ENCODE peak calls at places on chromosomes 12 and 14, in ten cellular contexts. J is NCI-H1092 treated with DMSO at 0.1 percent for 48 hours; B is lower leg skin; G is GM18507; K is stimulated activated CD4-positive, alpha-beta T cell treated with anti-CD3 and anti-CD28 coated beads, Interleukin-1b, Interleukin-23, amount 100 ng/mL, for 24 hours; Q is left lung; S is omental fat pad; I is foreskin fibroblast; Z is neuronal stem cell; F is non-pigmented ciliary epithelial cell. P is an unnamed sample.
A peak's percentile ranks its signal among the peaks of the same experiment; 100 is the strongest.

GRCh38 chr12:70154087-70154486 is 89.1 kb upstream of the CNOT2 start:
- DNase-seq in F (no peak), Q (no peak), G (no peak), Z (no peak), B (no peak), S (no peak), I (peak; percentile 39), J (no peak), K (no peak), P (no peak)

GRCh38 chr12:124490584-124491305 is 76.7 kb downstream of the NCOR2 start:
- DNase-seq in I (no peak), G (no peak), K (no peak), F (no peak), J (no peak), S (no peak), B (no peak), Q (no peak), Z (no peak), P (no peak)

GRCh38 chr12:121124402-121125109 is 8.1 kb upstream of the P2RX7 start:
- DNase-seq in Q (no peak), F (peak; percentile 83), Z (no peak), S (no peak), K (no peak), G (no peak), B (no peak), J (no peak), I (peak; percentile 59), P (peak; percentile 75)

GRCh38 chr12:104720346-104721064 is 237.6 kb downstream of the SLC41A2 start:
- DNase-seq in G (no peak), Z (no peak), K (peak; percentile 21), B (no peak), S (no peak), F (no peak), I (no peak), J (no peak), Q (no peak), P (no peak)

GRCh38 chr14:99347561-99347960 is 75.6 kb upstream of the BCL11B start:
- DNase-seq in Q (no peak), K (no peak), S (no peak), I (no peak), B (no peak), J (no peak), Z (no peak), G (no peak), F (no peak), P (no peak)

GRCh38 chr12:76863005-76863670 is 15.7 kb downstream of the CSRP2 start:
- DNase-seq in G (no peak), Q (no peak), K (no peak), I (peak; percentile 84), F (no peak), J (no peak), B (no peak), S (no peak), Z (no peak), P (peak; percentile 79)

GRCh38 chr12:65518771-65519170 is 240.3 kb downstream of the MSRB3 start:
- DNase-seq in B (no peak), F (no peak), K (no peak), S (no peak), Z (peak; percentile 8), I (no peak), Q (no peak), G (no peak), J (no peak), P (no peak)

GRCh38 chr12:132866251-132866828 is 21.1 kb downstream of the CHFR start:
- DNase-seq in S (no peak), Z (no peak), Q (no peak), F (peak; percentile 32), G (no peak), J (no peak), I (peak; percentile 41), K (no peak), B (no peak), P (peak; percentile 66)

GRCh38 chr12:122837306-122838265 is 2.3 kb downstream of the HIP1R start:
- DNase-seq in F (no peak), J (no peak), Z (no peak), G (no peak), I (no peak), S (no peak), Q (no peak), K (no peak), B (no peak), P (peak; percentile 83)

GRCh38 chr14:96844857-96845570 is 47.8 kb downstream of the VRK1 start:
- DNase-seq in I (no peak), K (no peak), B (no peak), F (no peak), J (no peak), S (no peak), Q (no peak), Z (no peak), G (no peak), P (no peak)

GRCh38 chr12:53252349-53252916 is 15.7 kb upstream of the ESPL1 start:
- DNase-seq in Z (no peak), Q (peak; percentile 60), G (no peak), B (peak; percentile 90), I (no peak), J (no peak), S (no peak), K (no peak), F (no peak), P (peak; percentile 90)

GRCh38 chr14:34029921-34030334 is 79.1 kb upstream of the EGLN3 start:
- DNase-seq in G (no peak), Q (no peak), F (no peak), K (no peak), S (no peak), Z (no peak), I (peak; percentile 6), B (peak; percentile 90), J (no peak), P (no peak)

GRCh38 chr12:101855364-101855884 is 22.0 kb upstream of the DRAM1 start:
- DNase-seq in F (no peak), S (no peak), G (no peak), Z (no peak), Q (no peak), K (no peak), B (no peak), I (no peak), J (no peak), P (no peak)

GRCh38 chr14:51733147-51733546 is 81.4 kb downstream of the FRMD6 start:
- DNase-seq in Z (no peak), S (no peak), I (no peak), J (no peak), F (no peak), Q (no peak), G (no peak), K (no peak), B (no peak), P (no peak)

GRCh38 chr12:109761631-109761950 is 48.0 kb downstream of the FAM222A start:
- DNase-seq in I (no peak), Z (no peak), B (peak; percentile 74), Q (no peak), G (no peak), J (no peak), K (no peak), S (no peak), F (no peak), P (no peak)

GRCh38 chr12:51434305-51434704 is 9.7 kb downstream of the SLC4A8 start:
- DNase-seq in J (no peak), Q (no peak), I (no peak), G (no peak), S (no peak), Z (no peak), B (no peak), K (no peak), F (no peak), P (peak; percentile 5)